ENCODE peak calls at places on chromosomes 11 and 22, in nine cellular contexts. One of them, this sample, is unnamed.

GRCh38 chr11:67265633-67266423 is 445 bp upstream of the GRK2 start:
- DNase-seq in activated naive CD8-positive, alpha-beta T cell treated with anti-CD3 and anti-CD28 coated beads for 36 hours: peak
- DNase-seq in suprapubic skin: no peak
- DNase-seq in fibroblast of lung: peak
- DNase-seq in CD4-positive, alpha-beta T cell: peak
- DNase-seq in T-cell: peak
- DNase-seq in GM23338: peak
- DNase-seq in stimulated activated CD4-positive, alpha-beta T cell treated with anti-CD3 and anti-CD28 coated beads, Interleukin-2, amount 100 ng/mL, for 24 hours: peak
- DNase-seq in stimulated activated CD8-positive, alpha-beta memory T cell treated with anti-CD3 and anti-CD28 coated beads, Interleukin-15, amount 100 ng/mL, for 24 hours: peak
- DNase-seq in this sample: peak

GRCh38 chr11:76025817-76026216 is 180.5 kb downstream of the WNT11 start:
- DNase-seq in GM23338: no peak
- DNase-seq in stimulated activated CD4-positive, alpha-beta T cell treated with anti-CD3 and anti-CD28 coated beads, Interleukin-2, amount 100 ng/mL, for 24 hours: no peak
- DNase-seq in suprapubic skin: no peak
- DNase-seq in T-cell: no peak
- DNase-seq in activated naive CD8-positive, alpha-beta T cell treated with anti-CD3 and anti-CD28 coated beads for 36 hours: no peak
- DNase-seq in CD4-positive, alpha-beta T cell: no peak
- DNase-seq in fibroblast of lung: no peak
- DNase-seq in stimulated activated CD8-positive, alpha-beta memory T cell treated with anti-CD3 and anti-CD28 coated beads, Interleukin-15, amount 100 ng/mL, for 24 hours: no peak
- DNase-seq in this sample: no peak

GRCh38 chr11:43746670-43747069 is 66.1 kb downstream of the HSD17B12 start:
- DNase-seq in stimulated activated CD4-positive, alpha-beta T cell treated with anti-CD3 and anti-CD28 coated beads, Interleukin-2, amount 100 ng/mL, for 24 hours: no peak
- DNase-seq in stimulated activated CD8-positive, alpha-beta memory T cell treated with anti-CD3 and anti-CD28 coated beads, Interleukin-15, amount 100 ng/mL, for 24 hours: no peak
- DNase-seq in activated naive CD8-positive, alpha-beta T cell treated with anti-CD3 and anti-CD28 coated beads for 36 hours: no peak
- DNase-seq in CD4-positive, alpha-beta T cell: no peak
- DNase-seq in T-cell: no peak
- DNase-seq in GM23338: no peak
- DNase-seq in suprapubic skin: no peak
- DNase-seq in fibroblast of lung: no peak
- DNase-seq in this sample: no peak

GRCh38 chr11:104653011-104653806 is 245.1 kb downstream of the CASP12 start:
- DNase-seq in stimulated activated CD8-positive, alpha-beta memory T cell treated with anti-CD3 and anti-CD28 coated beads, Interleukin-15, amount 100 ng/mL, for 24 hours: no peak
- DNase-seq in GM23338: no peak
- DNase-seq in suprapubic skin: no peak
- DNase-seq in T-cell: no peak
- DNase-seq in fibroblast of lung: peak
- DNase-seq in CD4-positive, alpha-beta T cell: no peak
- DNase-seq in stimulated activated CD4-positive, alpha-beta T cell treated with anti-CD3 and anti-CD28 coated beads, Interleukin-2, amount 100 ng/mL, for 24 hours: no peak
- DNase-seq in activated naive CD8-positive, alpha-beta T cell treated with anti-CD3 and anti-CD28 coated beads for 36 hours: no peak
- DNase-seq in this sample: peak

GRCh38 chr22:30290679-30291333 is 1.5 kb upstream of the CASTOR1 start:
- DNase-seq in CD4-positive, alpha-beta T cell: no peak
- DNase-seq in GM23338: peak
- DNase-seq in activated naive CD8-positive, alpha-beta T cell treated with anti-CD3 and anti-CD28 coated beads for 36 hours: no peak
- DNase-seq in fibroblast of lung: peak
- DNase-seq in stimulated activated CD8-positive, alpha-beta memory T cell treated with anti-CD3 and anti-CD28 coated beads, Interleukin-15, amount 100 ng/mL, for 24 hours: no peak
- DNase-seq in T-cell: no peak
- DNase-seq in stimulated activated CD4-positive, alpha-beta T cell treated with anti-CD3 and anti-CD28 coated beads, Interleukin-2, amount 100 ng/mL, for 24 hours: no peak
- DNase-seq in suprapubic skin: peak
- DNase-seq in this sample: peak

GRCh38 chr11:70500076-70500847 is 101.9 kb downstream of the CTTN start:
- DNase-seq in fibroblast of lung: no peak
- DNase-seq in GM23338: no peak
- DNase-seq in CD4-positive, alpha-beta T cell: no peak
- DNase-seq in T-cell: no peak
- DNase-seq in stimulated activated CD8-positive, alpha-beta memory T cell treated with anti-CD3 and anti-CD28 coated beads, Interleukin-15, amount 100 ng/mL, for 24 hours: no peak
- DNase-seq in stimulated activated CD4-positive, alpha-beta T cell treated with anti-CD3 and anti-CD28 coated beads, Interleukin-2, amount 100 ng/mL, for 24 hours: no peak
- DNase-seq in suprapubic skin: no peak
- DNase-seq in activated naive CD8-positive, alpha-beta T cell treated with anti-CD3 and anti-CD28 coated beads for 36 hours: no peak
- DNase-seq in this sample: no peak

GRCh38 chr11:3861698-3862097 is 6.2 kb downstream of the STIM1 start:
- DNase-seq in activated naive CD8-positive, alpha-beta T cell treated with anti-CD3 and anti-CD28 coated beads for 36 hours: peak
- DNase-seq in stimulated activated CD4-positive, alpha-beta T cell treated with anti-CD3 and anti-CD28 coated beads, Interleukin-2, amount 100 ng/mL, for 24 hours: no peak
- DNase-seq in T-cell: no peak
- DNase-seq in GM23338: peak
- DNase-seq in CD4-positive, alpha-beta T cell: no peak
- DNase-seq in stimulated activated CD8-positive, alpha-beta memory T cell treated with anti-CD3 and anti-CD28 coated beads, Interleukin-15, amount 100 ng/mL, for 24 hours: no peak
- DNase-seq in fibroblast of lung: no peak
- DNase-seq in suprapubic skin: no peak
- DNase-seq in this sample: no peak

GRCh38 chr11:8787372-8787771 is 104.8 kb downstream of the RPL27A start:
- DNase-seq in GM23338: no peak
- DNase-seq in CD4-positive, alpha-beta T cell: no peak
- DNase-seq in activated naive CD8-positive, alpha-beta T cell treated with anti-CD3 and anti-CD28 coated beads for 36 hours: no peak
- DNase-seq in stimulated activated CD8-positive, alpha-beta memory T cell treated with anti-CD3 and anti-CD28 coated beads, Interleukin-15, amount 100 ng/mL, for 24 hours: no peak
- DNase-seq in fibroblast of lung: no peak
- DNase-seq in stimulated activated CD4-positive, alpha-beta T cell treated with anti-CD3 and anti-CD28 coated beads, Interleukin-2, amount 100 ng/mL, for 24 hours: no peak
- DNase-seq in T-cell: no peak
- DNase-seq in suprapubic skin: peak
- DNase-seq in this sample: no peak

GRCh38 chr11:116644948-116645305 is 127.9 kb downstream of the BUD13 start:
- DNase-seq in suprapubic skin: no peak
- DNase-seq in T-cell: no peak
- DNase-seq in stimulated activated CD8-positive, alpha-beta memory T cell treated with anti-CD3 and anti-CD28 coated beads, Interleukin-15, amount 100 ng/mL, for 24 hours: no peak
- DNase-seq in CD4-positive, alpha-beta T cell: no peak
- DNase-seq in GM23338: peak
- DNase-seq in activated naive CD8-positive, alpha-beta T cell treated with anti-CD3 and anti-CD28 coated beads for 36 hours: no peak
- DNase-seq in fibroblast of lung: no peak
- DNase-seq in stimulated activated CD4-positive, alpha-beta T cell treated with anti-CD3 and anti-CD28 coated beads, Interleukin-2, amount 100 ng/mL, for 24 hours: no peak
- DNase-seq in this sample: no peak

GRCh38 chr11:110762596-110762995 is 50.4 kb upstream of the ARHGAP20 start:
- DNase-seq in suprapubic skin: no peak
- DNase-seq in T-cell: no peak
- DNase-seq in stimulated activated CD4-positive, alpha-beta T cell treated with anti-CD3 and anti-CD28 coated beads, Interleukin-2, amount 100 ng/mL, for 24 hours: no peak
- DNase-seq in GM23338: peak
- DNase-seq in CD4-positive, alpha-beta T cell: no peak
- DNase-seq in activated naive CD8-positive, alpha-beta T cell treated with anti-CD3 and anti-CD28 coated beads for 36 hours: no peak
- DNase-seq in stimulated activated CD8-positive, alpha-beta memory T cell treated with anti-CD3 and anti-CD28 coated beads, Interleukin-15, amount 100 ng/mL, for 24 hours: no peak
- DNase-seq in fibroblast of lung: no peak
- DNase-seq in this sample: peak

GRCh38 chr11:96055706-96056387 is 131.9 kb upstream of the MTMR2 start:
- DNase-seq in fibroblast of lung: peak
- DNase-seq in suprapubic skin: no peak
- DNase-seq in stimulated activated CD8-positive, alpha-beta memory T cell treated with anti-CD3 and anti-CD28 coated beads, Interleukin-15, amount 100 ng/mL, for 24 hours: no peak
- DNase-seq in CD4-positive, alpha-beta T cell: no peak
- DNase-seq in T-cell: no peak
- DNase-seq in GM23338: no peak
- DNase-seq in activated naive CD8-positive, alpha-beta T cell treated with anti-CD3 and anti-CD28 coated beads for 36 hours: peak
- DNase-seq in stimulated activated CD4-positive, alpha-beta T cell treated with anti-CD3 and anti-CD28 coated beads, Interleukin-2, amount 100 ng/mL, for 24 hours: peak
- DNase-seq in this sample: peak

GRCh38 chr11:125441648-125442410 is 54.2 kb downstream of the FEZ1 start:
- DNase-seq in activated naive CD8-positive, alpha-beta T cell treated with anti-CD3 and anti-CD28 coated beads for 36 hours: no peak
- DNase-seq in CD4-positive, alpha-beta T cell: no peak
- DNase-seq in stimulated activated CD8-positive, alpha-beta memory T cell treated with anti-CD3 and anti-CD28 coated beads, Interleukin-15, amount 100 ng/mL, for 24 hours: no peak
- DNase-seq in T-cell: no peak
- DNase-seq in suprapubic skin: no peak
- DNase-seq in stimulated activated CD4-positive, alpha-beta T cell treated with anti-CD3 and anti-CD28 coated beads, Interleukin-2, amount 100 ng/mL, for 24 hours: no peak
- DNase-seq in GM23338: peak
- DNase-seq in fibroblast of lung: no peak
- DNase-seq in this sample: no peak

GRCh38 chr11:12112731-12113130 is 2.3 kb downstream of the MICAL2 start:
- DNase-seq in activated naive CD8-positive, alpha-beta T cell treated with anti-CD3 and anti-CD28 coated beads for 36 hours: no peak
- DNase-seq in T-cell: no peak
- DNase-seq in suprapubic skin: no peak
- DNase-seq in GM23338: no peak
- DNase-seq in stimulated activated CD4-positive, alpha-beta T cell treated with anti-CD3 and anti-CD28 coated beads, Interleukin-2, amount 100 ng/mL, for 24 hours: no peak
- DNase-seq in CD4-positive, alpha-beta T cell: no peak
- DNase-seq in fibroblast of lung: no peak
- DNase-seq in stimulated activated CD8-positive, alpha-beta memory T cell treated with anti-CD3 and anti-CD28 coated beads, Interleukin-15, amount 100 ng/mL, for 24 hours: no peak
- DNase-seq in this sample: no peak

GRCh38 chr11:122100222-122101080 is 15.6 kb downstream of the BLID start:
- DNase-seq in GM23338: peak
- DNase-seq in T-cell: no peak
- DNase-seq in stimulated activated CD4-positive, alpha-beta T cell treated with anti-CD3 and anti-CD28 coated beads, Interleukin-2, amount 100 ng/mL, for 24 hours: peak
- DNase-seq in fibroblast of lung: peak
- DNase-seq in activated naive CD8-positive, alpha-beta T cell treated with anti-CD3 and anti-CD28 coated beads for 36 hours: no peak
- DNase-seq in suprapubic skin: peak
- DNase-seq in stimulated activated CD8-positive, alpha-beta memory T cell treated with anti-CD3 and anti-CD28 coated beads, Interleukin-15, amount 100 ng/mL, for 24 hours: no peak
- DNase-seq in CD4-positive, alpha-beta T cell: no peak
- DNase-seq in this sample: peak

GRCh38 chr11:131584694-131585592 is 214.5 kb downstream of the NTM start:
- DNase-seq in activated naive CD8-positive, alpha-beta T cell treated with anti-CD3 and anti-CD28 coated beads for 36 hours: no peak
- DNase-seq in GM23338: peak
- DNase-seq in fibroblast of lung: peak
- DNase-seq in CD4-positive, alpha-beta T cell: no peak
- DNase-seq in stimulated activated CD4-positive, alpha-beta T cell treated with anti-CD3 and anti-CD28 coated beads, Interleukin-2, amount 100 ng/mL, for 24 hours: peak
- DNase-seq in suprapubic skin: no peak
- DNase-seq in stimulated activated CD8-positive, alpha-beta memory T cell treated with anti-CD3 and anti-CD28 coated beads, Interleukin-15, amount 100 ng/mL, for 24 hours: no peak
- DNase-seq in T-cell: no peak
- DNase-seq in this sample: peak

GRCh38 chr11:1205987-1206331 is 16.9 kb upstream of the MUC5B start:
- DNase-seq in suprapubic skin: peak
- DNase-seq in T-cell: no peak
- DNase-seq in activated naive CD8-positive, alpha-beta T cell treated with anti-CD3 and anti-CD28 coated beads for 36 hours: no peak
- DNase-seq in fibroblast of lung: no peak
- DNase-seq in GM23338: no peak
- DNase-seq in stimulated activated CD8-positive, alpha-beta memory T cell treated with anti-CD3 and anti-CD28 coated beads, Interleukin-15, amount 100 ng/mL, for 24 hours: no peak
- DNase-seq in CD4-positive, alpha-beta T cell: no peak
- DNase-seq in stimulated activated CD4-positive, alpha-beta T cell treated with anti-CD3 and anti-CD28 coated beads, Interleukin-2, amount 100 ng/mL, for 24 hours: no peak
- DNase-seq in this sample: no peak

GRCh38 chr11:85167038-85167437 is 460.1 kb downstream of the DLG2 start:
- DNase-seq in stimulated activated CD8-positive, alpha-beta memory T cell treated with anti-CD3 and anti-CD28 coated beads, Interleukin-15, amount 100 ng/mL, for 24 hours: no peak
- DNase-seq in stimulated activated CD4-positive, alpha-beta T cell treated with anti-CD3 and anti-CD28 coated beads, Interleukin-2, amount 100 ng/mL, for 24 hours: no peak
- DNase-seq in T-cell: no peak
- DNase-seq in fibroblast of lung: no peak
- DNase-seq in activated naive CD8-positive, alpha-beta T cell treated with anti-CD3 and anti-CD28 coated beads for 36 hours: no peak
- DNase-seq in CD4-positive, alpha-beta T cell: no peak
- DNase-seq in GM23338: no peak
- DNase-seq in suprapubic skin: no peak
- DNase-seq in this sample: no peak

GRCh38 chr11:130634981-130635473 is 186.6 kb downstream of the ADAMTS15 start:
- DNase-seq in T-cell: no peak
- DNase-seq in activated naive CD8-positive, alpha-beta T cell treated with anti-CD3 and anti-CD28 coated beads for 36 hours: no peak
- DNase-seq in stimulated activated CD8-positive, alpha-beta memory T cell treated with anti-CD3 and anti-CD28 coated beads, Interleukin-15, amount 100 ng/mL, for 24 hours: no peak
- DNase-seq in stimulated activated CD4-positive, alpha-beta T cell treated with anti-CD3 and anti-CD28 coated beads, Interleukin-2, amount 100 ng/mL, for 24 hours: no peak
- DNase-seq in CD4-positive, alpha-beta T cell: no peak
- DNase-seq in GM23338: no peak
- DNase-seq in fibroblast of lung: peak
- DNase-seq in suprapubic skin: no peak
- DNase-seq in this sample: peak

GRCh38 chr11:124801014-124801413 is 808 bp upstream of the MSANTD2 start:
- DNase-seq in fibroblast of lung: peak
- DNase-seq in stimulated activated CD8-positive, alpha-beta memory T cell treated with anti-CD3 and anti-CD28 coated beads, Interleukin-15, amount 100 ng/mL, for 24 hours: no peak
- DNase-seq in T-cell: no peak
- DNase-seq in activated naive CD8-positive, alpha-beta T cell treated with anti-CD3 and anti-CD28 coated beads for 36 hours: no peak
- DNase-seq in stimulated activated CD4-positive, alpha-beta T cell treated with anti-CD3 and anti-CD28 coated beads, Interleukin-2, amount 100 ng/mL, for 24 hours: no peak
- DNase-seq in CD4-positive, alpha-beta T cell: no peak
- DNase-seq in GM23338: no peak
- DNase-seq in suprapubic skin: no peak
- DNase-seq in this sample: peak

GRCh38 chr22:29700949-29701927 is 18.6 kb upstream of the CABP7 start:
- DNase-seq in activated naive CD8-positive, alpha-beta T cell treated with anti-CD3 and anti-CD28 coated beads for 36 hours: no peak
- DNase-seq in CD4-positive, alpha-beta T cell: no peak
- DNase-seq in T-cell: peak
- DNase-seq in GM23338: peak
- DNase-seq in fibroblast of lung: no peak
- DNase-seq in suprapubic skin: no peak
- DNase-seq in stimulated activated CD4-positive, alpha-beta T cell treated with anti-CD3 and anti-CD28 coated beads, Interleukin-2, amount 100 ng/mL, for 24 hours: no peak
- DNase-seq in stimulated activated CD8-positive, alpha-beta memory T cell treated with anti-CD3 and anti-CD28 coated beads, Interleukin-15, amount 100 ng/mL, for 24 hours: no peak
- DNase-seq in this sample: no peak

GRCh38 chr11:128804481-128804880 is 62.6 kb downstream of the KCNJ1 start:
- DNase-seq in activated naive CD8-positive, alpha-beta T cell treated with anti-CD3 and anti-CD28 coated beads for 36 hours: no peak
- DNase-seq in stimulated activated CD4-positive, alpha-beta T cell treated with anti-CD3 and anti-CD28 coated beads, Interleukin-2, amount 100 ng/mL, for 24 hours: no peak
- DNase-seq in T-cell: no peak
- DNase-seq in fibroblast of lung: no peak
- DNase-seq in suprapubic skin: no peak
- DNase-seq in CD4-positive, alpha-beta T cell: no peak
- DNase-seq in GM23338: no peak
- DNase-seq in stimulated activated CD8-positive, alpha-beta memory T cell treated with anti-CD3 and anti-CD28 coated beads, Interleukin-15, amount 100 ng/mL, for 24 hours: no peak
- DNase-seq in this sample: peak

GRCh38 chr22:46287873-46288751 is 8.6 kb upstream of the GTSE1 start:
- DNase-seq in activated naive CD8-positive, alpha-beta T cell treated with anti-CD3 and anti-CD28 coated beads for 36 hours: peak
- DNase-seq in stimulated activated CD8-positive, alpha-beta memory T cell treated with anti-CD3 and anti-CD28 coated beads, Interleukin-15, amount 100 ng/mL, for 24 hours: no peak
- DNase-seq in CD4-positive, alpha-beta T cell: no peak
- DNase-seq in GM23338: no peak
- DNase-seq in suprapubic skin: no peak
- DNase-seq in fibroblast of lung: no peak
- DNase-seq in T-cell: peak
- DNase-seq in stimulated activated CD4-positive, alpha-beta T cell treated with anti-CD3 and anti-CD28 coated beads, Interleukin-2, amount 100 ng/mL, for 24 hours: peak
- DNase-seq in this sample: no peak

GRCh38 chr11:60699282-60699681 is at the start of gene MS4A8:
- DNase-seq in fibroblast of lung: no peak
- DNase-seq in T-cell: no peak
- DNase-seq in activated naive CD8-positive, alpha-beta T cell treated with anti-CD3 and anti-CD28 coated beads for 36 hours: no peak
- DNase-seq in suprapubic skin: no peak
- DNase-seq in CD4-positive, alpha-beta T cell: no peak
- DNase-seq in GM23338: no peak
- DNase-seq in stimulated activated CD8-positive, alpha-beta memory T cell treated with anti-CD3 and anti-CD28 coated beads, Interleukin-15, amount 100 ng/mL, for 24 hours: no peak
- DNase-seq in stimulated activated CD4-positive, alpha-beta T cell treated with anti-CD3 and anti-CD28 coated beads, Interleukin-2, amount 100 ng/mL, for 24 hours: no peak
- DNase-seq in this sample: no peak

GRCh38 chr22:38923463-38924196 is 33.8 kb upstream of the APOBEC3A start:
- DNase-seq in stimulated activated CD8-positive, alpha-beta memory T cell treated with anti-CD3 and anti-CD28 coated beads, Interleukin-15, amount 100 ng/mL, for 24 hours: no peak
- DNase-seq in activated naive CD8-positive, alpha-beta T cell treated with anti-CD3 and anti-CD28 coated beads for 36 hours: no peak
- DNase-seq in stimulated activated CD4-positive, alpha-beta T cell treated with anti-CD3 and anti-CD28 coated beads, Interleukin-2, amount 100 ng/mL, for 24 hours: no peak
- DNase-seq in suprapubic skin: no peak
- DNase-seq in GM23338: peak
- DNase-seq in T-cell: no peak
- DNase-seq in CD4-positive, alpha-beta T cell: no peak
- DNase-seq in fibroblast of lung: peak
- DNase-seq in this sample: peak

GRCh38 chr11:63991558-63991957 is 5.3 kb downstream of the OTUB1 start:
- DNase-seq in CD4-positive, alpha-beta T cell: no peak
- DNase-seq in stimulated activated CD4-positive, alpha-beta T cell treated with anti-CD3 and anti-CD28 coated beads, Interleukin-2, amount 100 ng/mL, for 24 hours: no peak
- DNase-seq in GM23338: no peak
- DNase-seq in T-cell: no peak
- DNase-seq in activated naive CD8-positive, alpha-beta T cell treated with anti-CD3 and anti-CD28 coated beads for 36 hours: no peak
- DNase-seq in fibroblast of lung: no peak
- DNase-seq in suprapubic skin: no peak
- DNase-seq in stimulated activated CD8-positive, alpha-beta memory T cell treated with anti-CD3 and anti-CD28 coated beads, Interleukin-15, amount 100 ng/mL, for 24 hours: no peak
- DNase-seq in this sample: no peak

GRCh38 chr11:64312947-64313346 is 4.4 kb downstream of the TRMT112 start:
- DNase-seq in T-cell: no peak
- DNase-seq in CD4-positive, alpha-beta T cell: no peak
- DNase-seq in suprapubic skin: no peak
- DNase-seq in stimulated activated CD8-positive, alpha-beta memory T cell treated with anti-CD3 and anti-CD28 coated beads, Interleukin-15, amount 100 ng/mL, for 24 hours: no peak
- DNase-seq in fibroblast of lung: no peak
- DNase-seq in stimulated activated CD4-positive, alpha-beta T cell treated with anti-CD3 and anti-CD28 coated beads, Interleukin-2, amount 100 ng/mL, for 24 hours: no peak
- DNase-seq in GM23338: no peak
- DNase-seq in activated naive CD8-positive, alpha-beta T cell treated with anti-CD3 and anti-CD28 coated beads for 36 hours: no peak
- DNase-seq in this sample: no peak

GRCh38 chr22:42716221-42716620 is 4.4 kb downstream of the A4GALT start:
- DNase-seq in stimulated activated CD8-positive, alpha-beta memory T cell treated with anti-CD3 and anti-CD28 coated beads, Interleukin-15, amount 100 ng/mL, for 24 hours: no peak
- DNase-seq in CD4-positive, alpha-beta T cell: no peak
- DNase-seq in T-cell: no peak
- DNase-seq in suprapubic skin: no peak
- DNase-seq in GM23338: no peak
- DNase-seq in fibroblast of lung: no peak
- DNase-seq in stimulated activated CD4-positive, alpha-beta T cell treated with anti-CD3 and anti-CD28 coated beads, Interleukin-2, amount 100 ng/mL, for 24 hours: no peak
- DNase-seq in activated naive CD8-positive, alpha-beta T cell treated with anti-CD3 and anti-CD28 coated beads for 36 hours: no peak
- DNase-seq in this sample: no peak

GRCh38 chr11:48150213-48150612 is 66.4 kb upstream of the OR4B1 start:
- DNase-seq in stimulated activated CD4-positive, alpha-beta T cell treated with anti-CD3 and anti-CD28 coated beads, Interleukin-2, amount 100 ng/mL, for 24 hours: no peak
- DNase-seq in GM23338: no peak
- DNase-seq in CD4-positive, alpha-beta T cell: no peak
- DNase-seq in stimulated activated CD8-positive, alpha-beta memory T cell treated with anti-CD3 and anti-CD28 coated beads, Interleukin-15, amount 100 ng/mL, for 24 hours: no peak
- DNase-seq in fibroblast of lung: peak
- DNase-seq in suprapubic skin: no peak
- DNase-seq in T-cell: no peak
- DNase-seq in activated naive CD8-positive, alpha-beta T cell treated with anti-CD3 and anti-CD28 coated beads for 36 hours: no peak
- DNase-seq in this sample: no peak

GRCh38 chr11:121964591-121964990 is 151.4 kb downstream of the BLID start:
- DNase-seq in CD4-positive, alpha-beta T cell: no peak
- DNase-seq in stimulated activated CD8-positive, alpha-beta memory T cell treated with anti-CD3 and anti-CD28 coated beads, Interleukin-15, amount 100 ng/mL, for 24 hours: no peak
- DNase-seq in stimulated activated CD4-positive, alpha-beta T cell treated with anti-CD3 and anti-CD28 coated beads, Interleukin-2, amount 100 ng/mL, for 24 hours: no peak
- DNase-seq in activated naive CD8-positive, alpha-beta T cell treated with anti-CD3 and anti-CD28 coated beads for 36 hours: no peak
- DNase-seq in suprapubic skin: no peak
- DNase-seq in T-cell: no peak
- DNase-seq in GM23338: no peak
- DNase-seq in fibroblast of lung: peak
- DNase-seq in this sample: peak

GRCh38 chr22:25558341-25558740 is 6.1 kb upstream of the GRK3 start:
- DNase-seq in stimulated activated CD4-positive, alpha-beta T cell treated with anti-CD3 and anti-CD28 coated beads, Interleukin-2, amount 100 ng/mL, for 24 hours: no peak
- DNase-seq in fibroblast of lung: no peak
- DNase-seq in T-cell: no peak
- DNase-seq in suprapubic skin: no peak
- DNase-seq in stimulated activated CD8-positive, alpha-beta memory T cell treated with anti-CD3 and anti-CD28 coated beads, Interleukin-15, amount 100 ng/mL, for 24 hours: no peak
- DNase-seq in CD4-positive, alpha-beta T cell: no peak
- DNase-seq in activated naive CD8-positive, alpha-beta T cell treated with anti-CD3 and anti-CD28 coated beads for 36 hours: no peak
- DNase-seq in GM23338: no peak
- DNase-seq in this sample: no peak

GRCh38 chr11:111064118-111064517 is 181.4 kb upstream of the POU2AF2 start:
- DNase-seq in activated naive CD8-positive, alpha-beta T cell treated with anti-CD3 and anti-CD28 coated beads for 36 hours: no peak
- DNase-seq in GM23338: no peak
- DNase-seq in T-cell: no peak
- DNase-seq in suprapubic skin: no peak
- DNase-seq in stimulated activated CD8-positive, alpha-beta memory T cell treated with anti-CD3 and anti-CD28 coated beads, Interleukin-15, amount 100 ng/mL, for 24 hours: no peak
- DNase-seq in fibroblast of lung: peak
- DNase-seq in CD4-positive, alpha-beta T cell: no peak
- DNase-seq in stimulated activated CD4-positive, alpha-beta T cell treated with anti-CD3 and anti-CD28 coated beads, Interleukin-2, amount 100 ng/mL, for 24 hours: no peak
- DNase-seq in this sample: peak